ENCODE peak calls at places on chromosomes 12 and 14, in six cellular contexts. One of them, this sample, is unnamed.

GRCh38 chr12:11959117-11959823 is 111.5 kb upstream of the BCL2L14 start:
- DNase-seq in Panc1: no peak
- DNase-seq in cardiac muscle cell: no peak
- DNase-seq in A673: no peak
- DNase-seq in RWPE2: no peak
- DNase-seq in PC-9: peak; percentile 66
- DNase-seq in this sample: no peak

GRCh38 chr12:94553130-94553519 is 93.5 kb upstream of the CEP83 start:
- DNase-seq in RWPE2: peak; percentile 90
- DNase-seq in PC-9: peak; percentile 81
- DNase-seq in Panc1: no peak
- DNase-seq in cardiac muscle cell: peak; percentile 89
- DNase-seq in A673: no peak
- DNase-seq in this sample: no peak

GRCh38 chr12:25692115-25693035 is 139.3 kb upstream of the LMNTD1 start:
- DNase-seq in A673: peak; percentile 5
- DNase-seq in Panc1: no peak
- DNase-seq in RWPE2: no peak
- DNase-seq in PC-9: no peak
- DNase-seq in cardiac muscle cell: peak; percentile 93
- DNase-seq in this sample: no peak

GRCh38 chr12:115946867-115947695 is 330.4 kb downstream of the MED13L start:
- DNase-seq in PC-9: no peak
- DNase-seq in RWPE2: no peak
- DNase-seq in cardiac muscle cell: no peak
- DNase-seq in Panc1: no peak
- DNase-seq in A673: peak; percentile 23
- DNase-seq in this sample: no peak

GRCh38 chr14:92575061-92575772 is 61.6 kb downstream of the RIN3 start:
- DNase-seq in cardiac muscle cell: no peak
- DNase-seq in RWPE2: no peak
- DNase-seq in PC-9: no peak
- DNase-seq in Panc1: no peak
- DNase-seq in A673: no peak
- DNase-seq in this sample: no peak

GRCh38 chr12:85036241-85036707 is at the start of the genes LRRIQ1 and TSPAN19:
- DNase-seq in Panc1: peak; percentile 39
- DNase-seq in RWPE2: peak; percentile 78
- DNase-seq in PC-9: peak; percentile 69
- DNase-seq in A673: peak; percentile 90
- DNase-seq in cardiac muscle cell: peak; percentile 90
- DNase-seq in this sample: peak; percentile 91

GRCh38 chr12:91381309-91381804 is 198.7 kb upstream of the DCN start:
- DNase-seq in Panc1: no peak
- DNase-seq in A673: peak; percentile 83
- DNase-seq in cardiac muscle cell: peak; percentile 94
- DNase-seq in RWPE2: no peak
- DNase-seq in PC-9: no peak
- DNase-seq in this sample: peak; percentile 97

GRCh38 chr12:19236656-19237055 is 107.1 kb downstream of the PLEKHA5 start:
- DNase-seq in cardiac muscle cell: peak; percentile 65
- DNase-seq in PC-9: no peak
- DNase-seq in A673: peak; percentile 52
- DNase-seq in Panc1: no peak
- DNase-seq in RWPE2: no peak
- DNase-seq in this sample: no peak

GRCh38 chr14:104353221-104353920 is 215.0 kb downstream of the KIF26A start:
- DNase-seq in RWPE2: peak; percentile 68
- DNase-seq in cardiac muscle cell: no peak
- DNase-seq in A673: no peak
- DNase-seq in Panc1: no peak
- DNase-seq in PC-9: no peak
- DNase-seq in this sample: no peak

GRCh38 chr14:71698698-71699097 is 233.5 kb upstream of the RGS6 start:
- DNase-seq in A673: peak; percentile 63
- DNase-seq in RWPE2: no peak
- DNase-seq in cardiac muscle cell: no peak
- DNase-seq in PC-9: no peak
- DNase-seq in Panc1: no peak
- DNase-seq in this sample: no peak

GRCh38 chr12:47022296-47022695 is 57.1 kb upstream of the PCED1B start:
- DNase-seq in A673: peak; percentile 33
- DNase-seq in PC-9: no peak
- DNase-seq in RWPE2: no peak
- DNase-seq in Panc1: no peak
- DNase-seq in cardiac muscle cell: peak; percentile 75
- DNase-seq in this sample: no peak

GRCh38 chr14:50936882-50937281 is 7.4 kb downstream of the PYGL start:
- DNase-seq in cardiac muscle cell: no peak
- DNase-seq in RWPE2: no peak
- DNase-seq in A673: no peak
- DNase-seq in Panc1: no peak
- DNase-seq in PC-9: no peak
- DNase-seq in this sample: no peak

GRCh38 chr12:24788886-24789285 is 160.0 kb downstream of the BCAT1 start:
- DNase-seq in PC-9: no peak
- DNase-seq in Panc1: no peak
- DNase-seq in RWPE2: no peak
- DNase-seq in A673: no peak
- DNase-seq in cardiac muscle cell: peak; percentile 29
- DNase-seq in this sample: no peak

GRCh38 chr14:102775855-102776760 is 1.1 kb upstream of the TRAF3 start:
- DNase-seq in cardiac muscle cell: peak; percentile 75
- DNase-seq in Panc1: no peak
- DNase-seq in A673: no peak
- DNase-seq in PC-9: peak; percentile 31
- DNase-seq in RWPE2: no peak
- DNase-seq in this sample: no peak

GRCh38 chr14:68703093-68703492 is 89.8 kb downstream of the ZFP36L1 start:
- DNase-seq in A673: no peak
- DNase-seq in PC-9: peak; percentile 33
- DNase-seq in RWPE2: peak; percentile 88
- DNase-seq in cardiac muscle cell: peak; percentile 64
- DNase-seq in Panc1: no peak
- DNase-seq in this sample: no peak

GRCh38 chr12:120100630-120101029 is 15.9 kb downstream of the RAB35 start:
- DNase-seq in PC-9: no peak
- DNase-seq in cardiac muscle cell: peak; percentile 63
- DNase-seq in Panc1: no peak
- DNase-seq in RWPE2: no peak
- DNase-seq in A673: no peak
- DNase-seq in this sample: no peak

GRCh38 chr12:102475355-102475754 is 5.0 kb downstream of the IGF1 start:
- DNase-seq in A673: no peak
- DNase-seq in Panc1: no peak
- DNase-seq in PC-9: no peak
- DNase-seq in cardiac muscle cell: no peak
- DNase-seq in RWPE2: no peak
- DNase-seq in this sample: no peak

GRCh38 chr12:49507139-49507538 is 31.7 kb upstream of the KCNH3 start:
- DNase-seq in RWPE2: peak; percentile 76
- DNase-seq in A673: peak; percentile 44
- DNase-seq in cardiac muscle cell: peak; percentile 95
- DNase-seq in PC-9: no peak
- DNase-seq in Panc1: no peak
- DNase-seq in this sample: no peak

GRCh38 chr12:128381537-128381936 is 114.6 kb downstream of the TMEM132C start:
- DNase-seq in RWPE2: no peak
- DNase-seq in cardiac muscle cell: no peak
- DNase-seq in Panc1: no peak
- DNase-seq in PC-9: no peak
- DNase-seq in A673: no peak
- DNase-seq in this sample: no peak

GRCh38 chr12:24719293-24719721 is 229.6 kb downstream of the BCAT1 start:
- DNase-seq in PC-9: no peak
- DNase-seq in Panc1: no peak
- DNase-seq in A673: peak; percentile 35
- DNase-seq in cardiac muscle cell: peak; percentile 26
- DNase-seq in RWPE2: no peak
- DNase-seq in this sample: no peak

GRCh38 chr14:44339862-44340261 is 167.2 kb downstream of the FSCB start:
- DNase-seq in cardiac muscle cell: no peak
- DNase-seq in RWPE2: no peak
- DNase-seq in A673: no peak
- DNase-seq in Panc1: no peak
- DNase-seq in PC-9: no peak
- DNase-seq in this sample: no peak

GRCh38 chr14:44339256-44339655 is 167.8 kb downstream of the FSCB start:
- DNase-seq in cardiac muscle cell: no peak
- DNase-seq in RWPE2: no peak
- DNase-seq in PC-9: no peak
- DNase-seq in A673: no peak
- DNase-seq in Panc1: no peak
- DNase-seq in this sample: peak; percentile 96
- H3K4me1 ChIP-seq in cardiac muscle cell: no peaks in the 10 kb centered on the region
- H3K4me1 ChIP-seq in RWPE2: no peaks in the 10 kb centered on the region
- H3K4me1 ChIP-seq in PC-9: no peaks in the 10 kb centered on the region
- H3K4me1 ChIP-seq in A673: peaks cover 21% of the 10 kb centered on the region
- H3K4me1 ChIP-seq in Panc1: no peaks in the 10 kb centered on the region
- H3K4me1 ChIP-seq in this sample: peaks cover 36% of the 10 kb centered on the region

DNA sequence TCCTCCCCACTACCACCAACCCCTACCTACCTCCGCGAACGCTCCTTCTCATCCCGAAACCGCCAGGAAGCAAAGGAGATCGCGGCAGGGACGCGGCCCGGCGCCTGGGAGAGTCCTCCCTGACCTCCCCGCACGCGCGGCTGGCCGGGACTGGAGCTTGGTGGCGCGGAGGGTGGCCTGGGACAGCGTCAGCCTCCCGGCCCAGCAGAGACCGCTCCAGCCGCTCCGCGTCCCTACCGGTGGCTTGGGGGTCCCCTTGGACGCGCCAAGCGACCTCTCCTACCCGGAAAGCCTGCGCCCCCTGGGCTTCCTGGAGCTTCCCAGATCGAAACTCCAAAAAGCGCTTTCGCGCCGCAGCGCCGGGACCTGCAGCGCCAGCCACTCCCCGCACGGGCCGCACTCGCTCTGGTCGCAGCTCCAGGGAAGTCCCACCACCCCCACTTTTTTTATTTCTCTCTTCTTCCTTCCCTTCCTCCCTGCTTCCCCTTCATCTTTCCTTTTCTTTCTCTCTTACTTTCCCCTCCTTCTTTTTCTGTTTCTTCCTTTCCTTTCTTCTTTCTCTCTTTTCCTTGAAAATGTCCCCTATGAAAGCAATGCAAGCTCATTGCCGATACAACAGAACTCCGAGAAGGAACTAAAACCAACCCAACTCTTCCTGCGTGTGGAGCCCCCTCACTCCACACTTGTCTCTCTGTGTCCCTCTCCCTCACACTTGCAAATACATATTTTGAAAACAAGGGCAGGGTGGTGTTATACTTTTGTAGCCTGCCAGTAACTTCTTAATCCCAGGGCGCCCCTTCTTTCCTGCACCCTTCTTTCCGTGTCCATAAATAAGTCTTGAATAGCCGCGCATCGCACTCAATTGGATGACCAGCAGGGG is 3.8 kb downstream of the DIO3 start:
- DNase-seq in cardiac muscle cell: no peak
- DNase-seq in PC-9: no peak
- DNase-seq in RWPE2: no peak
- DNase-seq in A673: no peak
- DNase-seq in Panc1: no peak
- DNase-seq in this sample: no peak
- H3K27me3 ChIP-seq in cardiac muscle cell: peaks cover 99% of the 10 kb centered on the region
- H3K27me3 ChIP-seq in PC-9: peaks cover 48% of the 10 kb centered on the region
- H3K27me3 ChIP-seq in RWPE2: peaks cover 81% of the 10 kb centered on the region
- H3K27me3 ChIP-seq in A673: peaks cover 89% of the 10 kb centered on the region
- H3K27me3 ChIP-seq in Panc1: no peaks in the 10 kb centered on the region
- H3K27me3 ChIP-seq in this sample: peaks cover 25% of the 10 kb centered on the region

GRCh38 chr12:6959376-6960290 is 8.5 kb downstream of the PTPN6 start:
- DNase-seq in RWPE2: peak; percentile 57
- DNase-seq in PC-9: no peak
- DNase-seq in cardiac muscle cell: no peak
- DNase-seq in A673: no peak
- DNase-seq in Panc1: no peak
- DNase-seq in this sample: no peak

GRCh38 chr12:6958609-6959375 is 7.6 kb downstream of the PTPN6 start:
- DNase-seq in PC-9: no peak
- DNase-seq in A673: no peak
- DNase-seq in Panc1: no peak
- DNase-seq in cardiac muscle cell: no peak
- DNase-seq in RWPE2: peak; percentile 59
- DNase-seq in this sample: no peak

GRCh38 chr12:6961695-6962284 is 8.7 kb downstream of the PHB2 start:
- DNase-seq in Panc1: no peak
- DNase-seq in A673: peak; percentile 97
- DNase-seq in RWPE2: peak; percentile 78
- DNase-seq in PC-9: peak; percentile 80
- DNase-seq in cardiac muscle cell: peak; percentile 81
- DNase-seq in this sample: peak; percentile 91

GRCh38 chr12:6961278-6961694 is 9.2 kb downstream of the PHB2 start:
- DNase-seq in A673: peak; percentile 67
- DNase-seq in RWPE2: peak; percentile 65
- DNase-seq in PC-9: peak; percentile 67
- DNase-seq in cardiac muscle cell: peak; percentile 62
- DNase-seq in Panc1: no peak
- DNase-seq in this sample: peak; percentile 62

DNA sequence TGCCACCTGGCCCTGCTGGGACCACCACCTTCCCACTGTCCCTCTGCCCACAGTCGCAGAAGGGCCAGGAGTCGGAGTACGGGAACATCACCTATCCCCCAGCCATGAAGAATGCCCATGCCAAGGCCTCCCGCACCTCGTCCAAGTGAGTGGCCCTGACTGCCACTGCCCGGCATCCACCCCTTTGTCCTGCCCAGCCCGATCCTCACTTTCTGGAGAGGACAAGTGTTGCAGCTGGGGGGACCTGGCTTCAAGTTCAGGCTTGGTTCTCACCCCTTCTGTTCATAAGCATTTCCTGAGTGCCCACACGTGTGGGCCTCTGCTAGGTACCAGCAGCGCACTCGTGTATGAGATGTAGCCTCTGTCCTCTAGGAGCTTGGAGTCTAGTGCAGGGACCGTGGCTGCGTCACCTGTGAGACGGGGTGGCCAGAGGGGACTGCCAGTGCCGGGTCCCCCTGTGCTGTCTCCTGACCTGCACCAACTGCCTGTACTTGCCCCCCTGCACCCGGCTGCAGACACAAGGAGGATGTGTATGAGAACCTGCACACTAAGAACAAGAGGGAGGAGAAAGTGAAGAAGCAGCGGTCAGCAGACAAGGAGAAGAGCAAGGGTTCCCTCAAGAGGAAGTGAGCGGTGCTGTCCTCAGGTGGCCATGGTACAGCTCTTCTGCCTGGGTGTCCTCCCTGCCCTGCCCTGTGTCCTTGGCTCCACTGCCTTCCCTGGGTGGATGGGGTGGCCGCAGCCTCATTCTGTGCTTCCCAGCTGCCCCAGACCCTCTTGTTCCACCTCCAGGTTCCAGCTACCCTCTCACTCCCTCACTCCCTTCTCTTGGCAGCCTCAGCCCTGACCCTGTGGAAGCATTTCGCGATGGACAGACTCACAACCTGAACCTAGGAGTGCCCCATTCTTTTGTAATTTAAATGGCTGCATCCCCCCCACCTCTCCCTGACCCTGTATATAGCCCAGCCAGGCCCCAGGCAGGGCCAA is 9.4 kb downstream of the PTPN6 start:
- DNase-seq in cardiac muscle cell: peak; percentile 51
- DNase-seq in A673: no peak
- DNase-seq in Panc1: no peak
- DNase-seq in RWPE2: peak; percentile 55
- DNase-seq in PC-9: peak; percentile 42
- DNase-seq in this sample: no peak
- H3K4me1 ChIP-seq in cardiac muscle cell: peaks cover 13% of the 10 kb centered on the region
- H3K4me1 ChIP-seq in A673: peaks cover 38% of the 10 kb centered on the region
- H3K4me1 ChIP-seq in Panc1: peaks cover 17% of the 10 kb centered on the region
- H3K4me1 ChIP-seq in RWPE2: peaks cover 23% of the 10 kb centered on the region
- H3K4me1 ChIP-seq in PC-9: peaks cover 39% of the 10 kb centered on the region
- H3K4me1 ChIP-seq in this sample: peaks cover 19% of the 10 kb centered on the region

GRCh38 chr14:20661197-20661596 is 19.7 kb upstream of the OR6S1 start:
- DNase-seq in Panc1: no peak
- DNase-seq in PC-9: no peak
- DNase-seq in cardiac muscle cell: no peak
- DNase-seq in RWPE2: no peak
- DNase-seq in A673: no peak
- DNase-seq in this sample: no peak
- H3K27me3 ChIP-seq in Panc1: no peaks in the 10 kb centered on the region
- H3K27me3 ChIP-seq in PC-9: no peaks in the 10 kb centered on the region
- H3K27me3 ChIP-seq in cardiac muscle cell: peaks cover 80% of the 10 kb centered on the region
- H3K27me3 ChIP-seq in RWPE2: no peaks in the 10 kb centered on the region
- H3K27me3 ChIP-seq in A673: peaks cover 23% of the 10 kb centered on the region
- H3K27me3 ChIP-seq in this sample: no peaks in the 10 kb centered on the region

This sample was measured in HAP-1.